ENCODE peak calls at places on chromosomes 16 and 17, in five cellular contexts. Y is psoas muscle, W is aorta, J is fibroblast of mammary gland, F is AG04450. P is an unnamed sample.

GRCh38 chr16:83335076-83335475 is 472.7 kb upstream of the HSBP1 start:
- DNase-seq in Y (no peak), W (no peak), J (no peak), F (no peak), P (no peak)

GRCh38 chr16:84166796-84167695 is 19.8 kb downstream of the TAF1C start:
- DNase-seq in Y (no peak), W (no peak), J (no peak), F (no peak), P (no peak)

GRCh38 chr17:63926164-63926563 is 6.0 kb downstream of the CD79B start:
- DNase-seq in Y (no peak), W (no peak), J (no peak), F (no peak), P (no peak)

GRCh38 chr16:72124148-72124547 is 30.5 kb downstream of the DHX38 start:
- DNase-seq in Y (no peak), W (no peak), J (no peak), F (no peak), P (no peak)

GRCh38 chr17:67959510-67959909 is 36.8 kb downstream of the C17orf58 start:
- DNase-seq in Y (no peak), W (no peak), J (no peak), F (no peak), P (no peak)

GRCh38 chr16:20897897-20898296 is 2.3 kb downstream of the DCUN1D3 start:
- DNase-seq in Y (no peak), W (no peak), J (no peak), F (no peak), P (no peak)

GRCh38 chr16:65249768-65250167 is 127.9 kb upstream of the CDH11 start:
- DNase-seq in Y (peak), W (peak), J (peak), F (no peak), P (peak)

GRCh38 chr17:76957600-76958464 is 89.6 kb downstream of the MGAT5B start:
- DNase-seq in Y (no peak), W (no peak), J (peak), F (no peak), P (no peak)

GRCh38 chr17:61245706-61246135 is 153.9 kb upstream of the TBX2 start:
- DNase-seq in Y (no peak), W (no peak), J (no peak), F (no peak), P (no peak)

GRCh38 chr16:55368205-55368604 is 44.2 kb downstream of the IRX6 start:
- DNase-seq in Y (no peak), W (no peak), J (no peak), F (no peak), P (no peak)

GRCh38 chr17:74750327-74751069 is 2.1 kb downstream of the NHERF1 start:
- DNase-seq in Y (no peak), W (no peak), J (no peak), F (no peak), P (no peak)

GRCh38 chr16:78742501-78743283 is 643.2 kb downstream of the WWOX start:
- DNase-seq in Y (no peak), W (peak), J (no peak), F (no peak), P (no peak)

GRCh38 chr17:43984521-43984920 is 19.9 kb upstream of the NAGS start:
- DNase-seq in Y (no peak), W (no peak), J (no peak), F (no peak), P (no peak)

GRCh38 chr17:32795339-32795979 is 81.5 kb downstream of the MYO1D start:
- DNase-seq in Y (no peak), W (no peak), J (no peak), F (no peak), P (no peak)

GRCh38 chr17:927611-928461 is 51.7 kb downstream of the NXN start:
- DNase-seq in Y (no peak), W (no peak), J (peak), F (peak), P (peak)

GRCh38 chr16:87966685-87967185 is 15.5 kb downstream of the BANP start:
- DNase-seq in Y (no peak), W (peak), J (no peak), F (no peak), P (no peak)

GRCh38 chr16:48583075-48584065 is 26.6 kb downstream of the N4BP1 start:
- DNase-seq in Y (no peak), W (no peak), J (peak), F (no peak), P (no peak)

GRCh38 chr16:48335961-48336360 is 49.3 kb downstream of the SIAH1 start:
- DNase-seq in Y (no peak), W (no peak), J (no peak), F (peak), P (no peak)

GRCh38 chr17:67818110-67819002 is 6.9 kb upstream of the BPTF start:
- DNase-seq in Y (no peak), W (no peak), J (peak), F (no peak), P (no peak)

GRCh38 chr16:79982356-79982755 is 381.8 kb upstream of the MAF start:
- DNase-seq in Y (no peak), W (no peak), J (no peak), F (no peak), P (no peak)

GRCh38 chr17:34275881-34276280 is 5.9 kb downstream of the CCL7 start:
- DNase-seq in Y (no peak), W (no peak), J (peak), F (peak), P (no peak)

GRCh38 chr17:29760279-29760721 is 137.6 kb upstream of the CORO6 start:
- DNase-seq in Y (no peak), W (no peak), J (peak), F (no peak), P (no peak)

GRCh38 chr16:47019563-47019962 is 46.1 kb upstream of the DNAJA2 start:
- DNase-seq in Y (no peak), W (no peak), J (no peak), F (no peak), P (no peak)

GRCh38 chr17:38852771-38853291 is 690 bp downstream of the RPL23 start:
- DNase-seq in Y (no peak), W (no peak), J (no peak), F (no peak), P (no peak)

GRCh38 chr17:50208611-50209061 is 7.2 kb upstream of the COL1A1 start:
- DNase-seq in Y (no peak), W (no peak), J (no peak), F (no peak), P (peak)

GRCh38 chr17:4704991-4705390 is 1.1 kb upstream of the PELP1 start:
- DNase-seq in Y (no peak), W (no peak), J (no peak), F (no peak), P (no peak)

GRCh38 chr16:4373356-4373908 is 1.8 kb downstream of the VASN start:
- DNase-seq in Y (no peak), W (no peak), J (no peak), F (no peak), P (peak)

GRCh38 chr16:19046062-19046461 is 21.4 kb upstream of the COQ7 start:
- DNase-seq in Y (no peak), W (no peak), J (no peak), F (no peak), P (no peak)

GRCh38 chr16:67202426-67202825 is 3.5 kb downstream of the ELMO3 start:
- DNase-seq in Y (no peak), W (no peak), J (no peak), F (no peak), P (no peak)

GRCh38 chr17:48542956-48543853 is 1.7 kb downstream of the HOXB2 start:
- DNase-seq in Y (peak), W (no peak), J (no peak), F (no peak), P (no peak)

GRCh38 chr17:4777969-4778760 is 6.5 kb downstream of the TM4SF5 start:
- DNase-seq in Y (no peak), W (no peak), J (no peak), F (no peak), P (no peak)

GRCh38 chr17:7997186-7997585 is 5.2 kb upstream of the GUCY2D start:
- DNase-seq in Y (no peak), W (no peak), J (no peak), F (no peak), P (no peak)

GRCh38 chr17:65198653-65199382 is 61.6 kb downstream of the RGS9 start:
- DNase-seq in Y (no peak), W (no peak), J (peak), F (no peak), P (peak)

GRCh38 chr16:88835818-88836217 is 20.9 kb downstream of the GALNS start:
- DNase-seq in Y (no peak), W (peak), J (no peak), F (no peak), P (no peak)

GRCh38 chr17:63024201-63024600 is 58.2 kb downstream of the TANC2 start:
- DNase-seq in Y (no peak), W (no peak), J (no peak), F (no peak), P (no peak)

GRCh38 chr17:70317416-70317815 is 148.1 kb downstream of the KCNJ2 start:
- DNase-seq in Y (no peak), W (no peak), J (no peak), F (no peak), P (no peak)

GRCh38 chr17:81854974-81855774 is 5.2 kb downstream of the P4HB start:
- DNase-seq in Y (no peak), W (no peak), J (peak), F (no peak), P (no peak)

GRCh38 chr16:52552643-52553042 is 5.7 kb upstream of the TOX3 start:
- DNase-seq in Y (no peak), W (no peak), J (no peak), F (no peak), P (no peak)

GRCh38 chr16:28932339-28933141 is 769 bp downstream of the CD19 start:
- DNase-seq in Y (no peak), W (no peak), J (no peak), F (no peak), P (no peak)
- H3K4me3 ChIP-seq in Y (no peak), W (no peak), J (no peak), F (no peak), P (no peak)

GRCh38 chr17:36089888-36090836 is at the start of gene CCL3:
- DNase-seq in Y (no peak), W (peak), J (no peak), F (no peak), P (no peak)
- H3K4me3 ChIP-seq in Y (no peak), W (no peak), J (no peak), F (no peak), P (no peak)

GRCh38 chr16:68386628-68387027 is 61.7 kb downstream of the SMPD3 start:
- DNase-seq in Y (no peak), W (no peak), J (no peak), F (no peak), P (no peak)
- H3K4me3 ChIP-seq in Y (no peak), W (no peak), J (no peak), F (no peak), P (no peak)

GRCh38 chr17:66378296-66378695 is 75.9 kb downstream of the PRKCA start:
- DNase-seq in Y (no peak), W (no peak), J (no peak), F (no peak), P (no peak)

GRCh38 chr17:66375121-66375520 is 72.7 kb downstream of the PRKCA start:
- DNase-seq in Y (no peak), W (no peak), J (no peak), F (no peak), P (no peak)

GRCh38 chr17:66383353-66383752 is 80.9 kb downstream of the PRKCA start:
- DNase-seq in Y (no peak), W (no peak), J (peak), F (peak), P (no peak)

GRCh38 chr17:66381701-66382362 is 79.4 kb downstream of the PRKCA start:
- DNase-seq in Y (no peak), W (no peak), J (no peak), F (no peak), P (no peak)

GRCh38 chr17:66379539-66379938 is 77.1 kb downstream of the PRKCA start:
- DNase-seq in Y (no peak), W (no peak), J (peak), F (no peak), P (no peak)
- H3K4me3 ChIP-seq in Y (no peak), W (no peak), J (no peak), F (no peak), P (no peak)

GRCh38 chr16:16010194-16010593 is 60.8 kb downstream of the ABCC1 start:
- DNase-seq in Y (no peak), W (no peak), J (no peak), F (no peak), P (no peak)

GRCh38 chr16:16007743-16008111 is 58.3 kb downstream of the ABCC1 start:
- DNase-seq in Y (no peak), W (no peak), J (no peak), F (no peak), P (no peak)

GRCh38 chr16:16009396-16009795 is 60.0 kb downstream of the ABCC1 start:
- DNase-seq in Y (peak), W (no peak), J (no peak), F (no peak), P (no peak)

GRCh38 chr16:16006650-16007049 is 57.2 kb downstream of the ABCC1 start:
- DNase-seq in Y (no peak), W (no peak), J (no peak), F (no peak), P (no peak)

DNA sequence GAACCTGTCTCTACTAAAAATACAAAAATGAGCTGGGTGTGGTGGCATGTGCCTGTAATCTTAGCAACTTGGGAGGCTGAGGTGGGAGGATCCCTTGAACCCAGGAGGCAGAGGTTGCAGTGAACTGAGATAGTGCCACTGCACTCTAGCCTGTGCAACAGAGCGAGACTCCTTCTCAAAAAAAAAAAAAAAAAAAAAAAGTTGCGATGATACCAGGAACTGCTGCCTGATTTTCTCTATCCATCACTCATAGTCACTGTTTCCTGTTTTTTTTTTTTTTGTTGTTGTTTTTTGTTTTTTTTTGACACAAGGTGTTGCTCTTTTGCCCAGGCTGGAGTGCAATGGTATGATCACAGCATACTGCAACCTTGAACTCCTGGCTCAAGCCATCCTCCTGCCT is 59.2 kb downstream of the ABCC1 start:
- DNase-seq in Y (no peak), W (no peak), J (no peak), F (no peak), P (no peak)
- H3K4me3 ChIP-seq in Y (no peak), W (no peak), J (no peak), F (no peak), P (no peak)

DNA sequence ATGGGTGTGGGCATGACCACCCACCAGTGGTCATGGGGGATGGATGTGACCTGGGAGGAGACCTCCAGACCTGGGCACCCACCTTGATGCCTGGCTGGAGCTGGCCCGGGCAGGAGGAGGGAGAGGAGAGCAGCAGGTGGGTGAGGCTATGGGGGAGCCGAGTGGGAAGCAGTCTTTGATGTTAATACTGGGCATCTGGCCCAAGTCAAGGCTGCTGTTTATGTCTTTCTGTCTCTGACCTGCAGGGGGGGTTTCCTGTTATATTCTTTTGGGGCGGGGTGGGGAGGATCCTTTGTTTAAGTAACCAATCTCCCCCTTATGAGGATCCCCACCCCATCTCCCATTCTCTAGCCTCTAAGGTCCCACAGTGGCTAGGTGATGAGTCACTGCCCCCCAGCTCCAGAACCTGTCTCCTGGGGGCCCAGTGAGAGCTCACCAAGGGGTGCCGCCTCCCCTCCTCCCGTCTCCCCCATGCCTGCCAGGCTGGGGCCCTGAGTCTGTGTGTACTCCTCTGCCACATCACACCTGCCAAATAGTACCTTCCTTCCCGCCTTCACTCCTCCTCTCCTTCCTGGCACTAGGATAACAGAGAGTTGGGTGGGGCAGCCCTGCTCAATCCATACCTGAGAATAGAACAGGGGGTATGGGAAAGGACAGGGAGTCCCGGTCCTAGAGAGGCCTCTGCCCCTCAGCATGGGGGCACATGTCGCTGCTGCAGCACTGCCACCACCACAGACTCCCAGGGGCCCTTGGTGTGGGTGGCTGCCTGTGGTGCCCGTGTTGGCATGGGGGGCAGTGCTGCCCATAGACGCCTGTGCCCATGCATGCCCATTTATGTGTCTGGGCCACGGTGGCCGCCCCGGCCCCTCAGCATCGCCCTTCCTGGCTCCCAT is 7.2 kb downstream of the THRA start:
- DNase-seq in Y (no peak), W (no peak), J (peak), F (no peak), P (peak)
- H3K4me3 ChIP-seq in Y (peak), W (no peak), J (no peak), F (no peak), P (peak)

DNA sequence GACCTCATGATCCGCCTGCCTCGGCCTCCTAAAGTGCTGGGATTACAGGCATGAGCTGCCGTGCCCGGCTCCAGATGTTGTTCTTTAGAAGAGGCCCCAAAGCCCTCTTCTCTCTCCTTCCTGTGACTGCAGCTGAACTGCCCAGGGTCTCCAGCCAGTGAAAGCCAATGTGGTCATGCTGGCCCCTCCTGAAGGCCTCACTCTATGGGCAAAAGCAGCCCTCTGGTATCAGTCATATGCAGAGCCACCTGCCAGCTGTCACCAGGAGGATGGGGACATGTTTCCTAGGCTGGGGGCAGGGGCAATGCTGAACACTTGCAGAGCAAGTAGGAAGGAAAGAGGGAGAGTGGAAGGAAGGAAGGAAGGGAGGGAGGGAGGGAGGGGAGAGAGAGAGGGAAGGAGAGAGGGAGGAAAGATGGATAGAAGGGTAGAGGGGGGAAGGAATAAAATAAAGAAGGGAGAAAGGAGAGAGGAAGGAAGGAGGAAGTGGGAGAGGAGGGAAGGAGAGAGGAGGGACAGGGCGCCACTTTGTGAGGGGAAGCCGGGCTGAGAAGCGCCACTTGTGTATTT is 36.0 kb downstream of the SOCS3 start:
- DNase-seq in Y (no peak), W (no peak), J (no peak), F (no peak), P (no peak)
- H3K4me3 ChIP-seq in Y (no peak), W (no peak), J (no peak), F (no peak), P (no peak)

P was measured in uterus.